ENCODE peak calls at places on chromosomes 2 and 18, in nine cellular contexts. G is AG09309; M is 8988T; T is iPS-NIHi11; S is fibroblast of mammary gland; L is HTR-8/SVneo; A is hepatocyte; P is activated T-helper 1 cell treated with anti-CD3 and anti-CD28 coated beads, Interleukin-2, amount 50 U/mL, for 16 hours; H is NAMALWA. E is an unnamed sample.

GRCh38 chr18:4125246-4125938 is 329.7 kb downstream of the DLGAP1 start:
- DNase-seq in G (no peak), M (no peak), T (no peak), S (peak), L (no peak), A (no peak), P (no peak), H (no peak), E (no peak)

GRCh38 chr2:153074207-153074606 is 355.8 kb downstream of the ARL6IP6 start:
- DNase-seq in G (no peak), M (no peak), T (no peak), S (no peak), L (no peak), A (no peak), P (no peak), H (no peak), E (no peak)

GRCh38 chr2:150169230-150169629 is 318.2 kb downstream of the RND3 start:
- DNase-seq in G (no peak), M (no peak), T (no peak), S (peak), L (no peak), A (peak), P (no peak), H (no peak), E (no peak)

GRCh38 chr18:54734059-54734458 is 94.2 kb upstream of the RAB27B start:
- DNase-seq in G (peak), M (no peak), T (no peak), S (peak), L (peak), A (peak), P (no peak), H (no peak), E (peak)

GRCh38 chr2:145036421-145036901 is 516.5 kb upstream of the ZEB2 start:
- DNase-seq in G (peak), M (no peak), T (no peak), S (peak), L (no peak), A (no peak), P (no peak), H (no peak), E (peak)

GRCh38 chr2:46180189-46180588 is 117.0 kb upstream of the EPAS1 start:
- DNase-seq in G (no peak), M (no peak), T (no peak), S (no peak), L (no peak), A (no peak), P (no peak), H (no peak), E (no peak)

GRCh38 chr2:227295806-227296205 is 29.2 kb upstream of the MFF start:
- DNase-seq in G (no peak), M (no peak), T (no peak), S (no peak), L (no peak), A (no peak), P (no peak), H (no peak), E (no peak)

GRCh38 chr2:62152000-62152399 is 43.9 kb upstream of the B3GNT2 start:
- DNase-seq in G (no peak), M (no peak), T (no peak), S (peak), L (no peak), A (peak), P (no peak), H (no peak), E (no peak)

GRCh38 chr2:142100967-142101366 is 29.8 kb downstream of the LRP1B start:
- DNase-seq in G (no peak), M (no peak), T (no peak), S (no peak), L (no peak), A (no peak), P (no peak), H (no peak), E (no peak)

GRCh38 chr2:10947005-10947440 is 35.3 kb downstream of the KCNF1 start:
- DNase-seq in G (no peak), M (no peak), T (no peak), S (peak), L (peak), A (no peak), P (no peak), H (no peak), E (no peak)

GRCh38 chr18:79421275-79421857 is 25.6 kb downstream of the NFATC1 start:
- DNase-seq in G (no peak), M (no peak), T (no peak), S (no peak), L (no peak), A (no peak), P (no peak), H (no peak), E (no peak)

GRCh38 chr18:5073026-5073944 is 123.8 kb downstream of the AKAIN1 start:
- DNase-seq in G (no peak), M (no peak), T (peak), S (peak), L (peak), A (peak), P (no peak), H (peak), E (peak)

GRCh38 chr18:22871809-22872525 is 61.2 kb upstream of the RBBP8 start:
- DNase-seq in G (no peak), M (no peak), T (peak), S (peak), L (no peak), A (no peak), P (no peak), H (no peak), E (no peak)

GRCh38 chr18:11987527-11987926 is 6.2 kb downstream of the IMPA2 start:
- DNase-seq in G (no peak), M (no peak), T (no peak), S (peak), L (no peak), A (no peak), P (no peak), H (no peak), E (no peak)

GRCh38 chr2:101806123-101806522 is 108.6 kb downstream of the MAP4K4 start:
- DNase-seq in G (no peak), M (peak), T (peak), S (peak), L (peak), A (peak), P (no peak), H (peak), E (peak)

GRCh38 chr2:118089015-118089800 is 937 bp downstream of the INSIG2 start:
- DNase-seq in G (no peak), M (no peak), T (peak), S (peak), L (peak), A (peak), P (no peak), H (peak), E (peak)

GRCh38 chr2:120847700-120848321 is 112.1 kb downstream of the GLI2 start:
- DNase-seq in G (no peak), M (no peak), T (no peak), S (peak), L (no peak), A (peak), P (no peak), H (no peak), E (no peak)

GRCh38 chr2:95374916-95375471 is 27.5 kb upstream of the FAHD2A start:
- DNase-seq in G (no peak), M (no peak), T (no peak), S (peak), L (no peak), A (no peak), P (no peak), H (no peak), E (no peak)

GRCh38 chr2:39153312-39153711 is 32.5 kb upstream of the SOS1 start:
- DNase-seq in G (no peak), M (no peak), T (no peak), S (peak), L (no peak), A (no peak), P (no peak), H (no peak), E (no peak)

GRCh38 chr2:28976584-28976983 is 4.5 kb upstream of the TOGARAM2 start:
- DNase-seq in G (no peak), M (peak), T (no peak), S (no peak), L (peak), A (peak), P (no peak), H (no peak), E (no peak)

GRCh38 chr2:37786153-37786809 is 114.8 kb upstream of the CDC42EP3 start:
- DNase-seq in G (no peak), M (no peak), T (no peak), S (no peak), L (no peak), A (no peak), P (no peak), H (no peak), E (no peak)